ENCODE peak calls at places on chromosomes 7 and 10, in four cellular contexts. W, U, X and N are unnamed samples.

GRCh38 chr10:7410306-7410799 is 481 bp downstream of the SFMBT2 start:
- DNase-seq in W (no peak), U (peak), X (no peak), N (no peak)

GRCh38 chr10:112687647-112688046 is 240.6 kb downstream of the VTI1A start:
- DNase-seq in W (no peak), U (peak), X (no peak), N (no peak)

GRCh38 chr10:59622320-59622901 is 87.2 kb downstream of the SLC16A9 start:
- DNase-seq in W (no peak), U (peak), X (no peak), N (peak)

GRCh38 chr10:92688927-92689662 is 660 bp upstream of the HHEX start:
- DNase-seq in W (no peak), U (peak), X (no peak), N (peak)

GRCh38 chr10:9275861-9276260 is 1221.4 kb downstream of the GATA3 start:
- DNase-seq in W (no peak), U (no peak), X (no peak), N (no peak)

GRCh38 chr7:9022456-9022855 is 589.0 kb downstream of the NXPH1 start:
- DNase-seq in W (no peak), U (no peak), X (no peak), N (no peak)

GRCh38 chr10:13945760-13946460 is 359.1 kb downstream of the PRPF18 start:
- DNase-seq in W (no peak), U (peak), X (no peak), N (peak)

GRCh38 chr10:50421026-50421719 is 169.9 kb upstream of the ASAH2 start:
- DNase-seq in W (no peak), U (peak), X (no peak), N (peak)

GRCh38 chr10:88962336-88962735 is 9.8 kb upstream of the ACTA2 start:
- DNase-seq in W (no peak), U (no peak), X (no peak), N (no peak)

GRCh38 chr7:153588596-153588995 is 463.6 kb upstream of the DPP6 start:
- DNase-seq in W (no peak), U (no peak), X (no peak), N (no peak)

GRCh38 chr7:54398863-54399262 is 143.3 kb upstream of the VSTM2A start:
- DNase-seq in W (no peak), U (no peak), X (no peak), N (no peak)

GRCh38 chr10:51244739-51245138 is 170.5 kb downstream of the PRKG1 start:
- DNase-seq in W (no peak), U (peak), X (no peak), N (no peak)

GRCh38 chr7:99083068-99083651 is 60.7 kb downstream of the SMURF1 start:
- DNase-seq in W (no peak), U (no peak), X (no peak), N (no peak)

GRCh38 chr10:29177266-29177832 is 111.5 kb upstream of the LYZL1 start:
- DNase-seq in W (no peak), U (no peak), X (no peak), N (no peak)

GRCh38 chr10:3886666-3887251 is 101.8 kb upstream of the KLF6 start:
- DNase-seq in W (no peak), U (peak), X (no peak), N (peak)